ENCODE peak calls at places on chromosomes 3 and 15, in seven cellular contexts. One of them, this sample, is unnamed.

GRCh38 chr3:14141602-14142315 is 16.9 kb downstream of the TMEM43 start:
- DNase-seq in choroid plexus epithelial cell: no peak
- DNase-seq in breast epithelium: no peak
- DNase-seq in left colon: peak
- DNase-seq in HCEC 1CT: no peak
- DNase-seq in ACHN: no peak
- DNase-seq in occipital lobe: no peak
- DNase-seq in this sample: no peak

GRCh38 chr3:197539651-197540051 is 16.1 kb downstream of the BDH1 start:
- DNase-seq in breast epithelium: peak
- DNase-seq in occipital lobe: no peak
- DNase-seq in HCEC 1CT: no peak
- DNase-seq in ACHN: no peak
- DNase-seq in choroid plexus epithelial cell: no peak
- DNase-seq in left colon: peak
- DNase-seq in this sample: no peak

GRCh38 chr3:42547401-42547945 is 34.3 kb downstream of the SEC22C start:
- DNase-seq in breast epithelium: peak
- DNase-seq in HCEC 1CT: peak
- DNase-seq in left colon: peak
- DNase-seq in occipital lobe: peak
- DNase-seq in choroid plexus epithelial cell: peak
- DNase-seq in ACHN: peak
- DNase-seq in this sample: peak

GRCh38 chr3:81723732-81724313 is 37.6 kb downstream of the GBE1 start:
- DNase-seq in ACHN: peak
- DNase-seq in breast epithelium: no peak
- DNase-seq in occipital lobe: no peak
- DNase-seq in HCEC 1CT: peak
- DNase-seq in left colon: no peak
- DNase-seq in choroid plexus epithelial cell: peak
- DNase-seq in this sample: no peak

GRCh38 chr3:197353001-197353866 is 54.8 kb upstream of the DLG1 start:
- DNase-seq in ACHN: no peak
- DNase-seq in HCEC 1CT: no peak
- DNase-seq in left colon: no peak
- DNase-seq in occipital lobe: no peak
- DNase-seq in choroid plexus epithelial cell: no peak
- DNase-seq in breast epithelium: no peak
- DNase-seq in this sample: no peak

GRCh38 chr3:54906763-54907162 is 21.1 kb downstream of the LRTM1 start:
- DNase-seq in occipital lobe: no peak
- DNase-seq in left colon: no peak
- DNase-seq in HCEC 1CT: no peak
- DNase-seq in ACHN: no peak
- DNase-seq in choroid plexus epithelial cell: no peak
- DNase-seq in breast epithelium: no peak
- DNase-seq in this sample: no peak

GRCh38 chr3:123406598-123406997 is 42.3 kb downstream of the ADCY5 start:
- DNase-seq in breast epithelium: no peak
- DNase-seq in ACHN: no peak
- DNase-seq in occipital lobe: no peak
- DNase-seq in choroid plexus epithelial cell: no peak
- DNase-seq in left colon: peak
- DNase-seq in HCEC 1CT: peak
- DNase-seq in this sample: no peak

GRCh38 chr3:148759425-148759824 is 61.7 kb downstream of the AGTR1 start:
- DNase-seq in ACHN: no peak
- DNase-seq in occipital lobe: no peak
- DNase-seq in choroid plexus epithelial cell: no peak
- DNase-seq in breast epithelium: no peak
- DNase-seq in HCEC 1CT: no peak
- DNase-seq in left colon: no peak
- DNase-seq in this sample: no peak

GRCh38 chr3:18544135-18544534 is 119.0 kb upstream of the SATB1 start:
- DNase-seq in occipital lobe: no peak
- DNase-seq in HCEC 1CT: no peak
- DNase-seq in breast epithelium: no peak
- DNase-seq in left colon: no peak
- DNase-seq in choroid plexus epithelial cell: no peak
- DNase-seq in ACHN: no peak
- DNase-seq in this sample: no peak

GRCh38 chr3:57596495-57597239 is 477 bp downstream of the ARF4 start:
- DNase-seq in breast epithelium: peak
- DNase-seq in HCEC 1CT: peak
- DNase-seq in occipital lobe: peak
- DNase-seq in left colon: peak
- DNase-seq in ACHN: peak
- DNase-seq in choroid plexus epithelial cell: peak
- DNase-seq in this sample: peak

GRCh38 chr3:194322701-194323174 is 28.4 kb downstream of the CPN2 start:
- DNase-seq in choroid plexus epithelial cell: no peak
- DNase-seq in breast epithelium: no peak
- DNase-seq in left colon: no peak
- DNase-seq in occipital lobe: no peak
- DNase-seq in ACHN: peak
- DNase-seq in HCEC 1CT: peak
- DNase-seq in this sample: peak

GRCh38 chr15:99143655-99144610 is 39.1 kb downstream of the SYNM start:
- DNase-seq in occipital lobe: no peak
- DNase-seq in breast epithelium: peak
- DNase-seq in left colon: peak
- DNase-seq in choroid plexus epithelial cell: peak
- DNase-seq in ACHN: no peak
- DNase-seq in HCEC 1CT: peak
- DNase-seq in this sample: no peak

GRCh38 chr3:132726341-132726823 is 4.2 kb upstream of the NPHP3 start:
- DNase-seq in occipital lobe: no peak
- DNase-seq in left colon: no peak
- DNase-seq in choroid plexus epithelial cell: peak
- DNase-seq in HCEC 1CT: peak
- DNase-seq in breast epithelium: no peak
- DNase-seq in ACHN: peak
- DNase-seq in this sample: peak

GRCh38 chr3:179474480-179474879 is 23.2 kb upstream of the GNB4 start:
- DNase-seq in ACHN: no peak
- DNase-seq in occipital lobe: no peak
- DNase-seq in HCEC 1CT: no peak
- DNase-seq in left colon: no peak
- DNase-seq in choroid plexus epithelial cell: peak
- DNase-seq in breast epithelium: no peak
- DNase-seq in this sample: no peak

GRCh38 chr3:11556851-11557644 is 86.7 kb downstream of the VGLL4 start:
- DNase-seq in breast epithelium: no peak
- DNase-seq in HCEC 1CT: no peak
- DNase-seq in choroid plexus epithelial cell: peak
- DNase-seq in ACHN: no peak
- DNase-seq in left colon: no peak
- DNase-seq in occipital lobe: no peak
- DNase-seq in this sample: no peak

GRCh38 chr3:31541102-31541501 is 8.4 kb downstream of the STT3B start:
- DNase-seq in choroid plexus epithelial cell: no peak
- DNase-seq in left colon: no peak
- DNase-seq in HCEC 1CT: peak
- DNase-seq in occipital lobe: no peak
- DNase-seq in breast epithelium: no peak
- DNase-seq in ACHN: no peak
- DNase-seq in this sample: no peak

GRCh38 chr3:177642042-177642441 is 444.8 kb upstream of the TBL1XR1 start:
- DNase-seq in left colon: no peak
- DNase-seq in occipital lobe: no peak
- DNase-seq in choroid plexus epithelial cell: no peak
- DNase-seq in HCEC 1CT: no peak
- DNase-seq in breast epithelium: no peak
- DNase-seq in ACHN: no peak
- DNase-seq in this sample: no peak

GRCh38 chr3:132285620-132285945 is 31.6 kb upstream of the ACP3 start:
- DNase-seq in left colon: no peak
- DNase-seq in occipital lobe: no peak
- DNase-seq in breast epithelium: no peak
- DNase-seq in HCEC 1CT: no peak
- DNase-seq in ACHN: no peak
- DNase-seq in choroid plexus epithelial cell: peak
- DNase-seq in this sample: no peak

GRCh38 chr15:29674661-29675533 is 147.4 kb downstream of the TJP1 start:
- DNase-seq in HCEC 1CT: no peak
- DNase-seq in left colon: peak
- DNase-seq in choroid plexus epithelial cell: no peak
- DNase-seq in breast epithelium: no peak
- DNase-seq in occipital lobe: no peak
- DNase-seq in ACHN: peak
- DNase-seq in this sample: peak

GRCh38 chr15:75902129-75902557 is 1.5 kb upstream of the FBXO22 start:
- DNase-seq in left colon: no peak
- DNase-seq in choroid plexus epithelial cell: peak
- DNase-seq in occipital lobe: no peak
- DNase-seq in breast epithelium: no peak
- DNase-seq in ACHN: no peak
- DNase-seq in HCEC 1CT: no peak
- DNase-seq in this sample: no peak

GRCh38 chr3:31980530-31981205 is 394 bp downstream of the OSBPL10 start:
- DNase-seq in choroid plexus epithelial cell: peak
- DNase-seq in breast epithelium: peak
- DNase-seq in occipital lobe: peak
- DNase-seq in HCEC 1CT: peak
- DNase-seq in ACHN: peak
- DNase-seq in left colon: peak
- DNase-seq in this sample: peak

GRCh38 chr3:44104668-44105321 is 136.9 kb upstream of the TOPAZ1 start:
- DNase-seq in choroid plexus epithelial cell: peak
- DNase-seq in occipital lobe: no peak
- DNase-seq in ACHN: peak
- DNase-seq in left colon: no peak
- DNase-seq in breast epithelium: no peak
- DNase-seq in HCEC 1CT: no peak
- DNase-seq in this sample: peak

GRCh38 chr15:42159381-42160015 is 3.1 kb upstream of the PLA2G4F start:
- DNase-seq in left colon: no peak
- DNase-seq in breast epithelium: no peak
- DNase-seq in occipital lobe: no peak
- DNase-seq in choroid plexus epithelial cell: peak
- DNase-seq in HCEC 1CT: no peak
- DNase-seq in ACHN: no peak
- DNase-seq in this sample: no peak

GRCh38 chr3:110656394-110656793 is 415.2 kb upstream of the NECTIN3 start:
- DNase-seq in choroid plexus epithelial cell: peak
- DNase-seq in occipital lobe: no peak
- DNase-seq in ACHN: no peak
- DNase-seq in HCEC 1CT: no peak
- DNase-seq in left colon: no peak
- DNase-seq in breast epithelium: no peak
- DNase-seq in this sample: no peak

GRCh38 chr3:127413318-127413673 is 125.5 kb upstream of the PRR20G start:
- DNase-seq in ACHN: no peak
- DNase-seq in left colon: no peak
- DNase-seq in choroid plexus epithelial cell: no peak
- DNase-seq in occipital lobe: no peak
- DNase-seq in HCEC 1CT: no peak
- DNase-seq in breast epithelium: no peak
- DNase-seq in this sample: no peak

GRCh38 chr3:62373714-62374333 is 474 bp upstream of the FEZF2 start:
- DNase-seq in left colon: no peak
- DNase-seq in breast epithelium: no peak
- DNase-seq in occipital lobe: no peak
- DNase-seq in ACHN: no peak
- DNase-seq in HCEC 1CT: no peak
- DNase-seq in choroid plexus epithelial cell: no peak
- DNase-seq in this sample: no peak

GRCh38 chr3:64129106-64129505 is 96.2 kb downstream of the PRICKLE2 start:
- DNase-seq in left colon: no peak
- DNase-seq in breast epithelium: no peak
- DNase-seq in ACHN: no peak
- DNase-seq in occipital lobe: no peak
- DNase-seq in HCEC 1CT: no peak
- DNase-seq in choroid plexus epithelial cell: no peak
- DNase-seq in this sample: no peak

GRCh38 chr3:52259035-52259434 is 13.5 kb downstream of the PPM1M start:
- DNase-seq in breast epithelium: no peak
- DNase-seq in choroid plexus epithelial cell: no peak
- DNase-seq in occipital lobe: no peak
- DNase-seq in HCEC 1CT: no peak
- DNase-seq in ACHN: no peak
- DNase-seq in left colon: no peak
- DNase-seq in this sample: no peak

GRCh38 chr3:139574026-139574947 is 34.7 kb upstream of the RBP1 start:
- DNase-seq in choroid plexus epithelial cell: peak
- DNase-seq in HCEC 1CT: no peak
- DNase-seq in breast epithelium: no peak
- DNase-seq in left colon: no peak
- DNase-seq in occipital lobe: no peak
- DNase-seq in ACHN: no peak
- DNase-seq in this sample: no peak

GRCh38 chr3:58434170-58434507 is 507 bp upstream of the PDHB start:
- DNase-seq in choroid plexus epithelial cell: no peak
- DNase-seq in occipital lobe: no peak
- DNase-seq in breast epithelium: no peak
- DNase-seq in HCEC 1CT: no peak
- DNase-seq in left colon: no peak
- DNase-seq in ACHN: no peak
- DNase-seq in this sample: no peak

GRCh38 chr15:43187544-43188155 is 2.4 kb downstream of the CCNDBP1 start:
- DNase-seq in ACHN: peak
- DNase-seq in occipital lobe: no peak
- DNase-seq in HCEC 1CT: peak
- DNase-seq in left colon: no peak
- DNase-seq in breast epithelium: no peak
- DNase-seq in choroid plexus epithelial cell: peak
- DNase-seq in this sample: peak

GRCh38 chr15:57591822-57592367 is at the start of gene MYZAP:
- DNase-seq in occipital lobe: no peak
- DNase-seq in choroid plexus epithelial cell: peak
- DNase-seq in HCEC 1CT: no peak
- DNase-seq in breast epithelium: peak
- DNase-seq in ACHN: peak
- DNase-seq in left colon: peak
- DNase-seq in this sample: peak

GRCh38 chr3:146605106-146605505 is at the start of gene PLSCR5:
- DNase-seq in left colon: no peak
- DNase-seq in breast epithelium: no peak
- DNase-seq in HCEC 1CT: no peak
- DNase-seq in occipital lobe: no peak
- DNase-seq in choroid plexus epithelial cell: no peak
- DNase-seq in ACHN: no peak
- DNase-seq in this sample: no peak

GRCh38 chr15:73630796-73631471 is 2.3 kb downstream of the NPTN start:
- DNase-seq in ACHN: no peak
- DNase-seq in choroid plexus epithelial cell: peak
- DNase-seq in HCEC 1CT: peak
- DNase-seq in left colon: no peak
- DNase-seq in breast epithelium: no peak
- DNase-seq in occipital lobe: no peak
- DNase-seq in this sample: no peak

GRCh38 chr3:124972457-124972856 is 37.9 kb upstream of the MUC13 start:
- DNase-seq in left colon: peak
- DNase-seq in breast epithelium: no peak
- DNase-seq in HCEC 1CT: no peak
- DNase-seq in ACHN: no peak
- DNase-seq in choroid plexus epithelial cell: no peak
- DNase-seq in occipital lobe: no peak
- DNase-seq in this sample: no peak

GRCh38 chr3:134311265-134311664 is 60.6 kb upstream of the RYK start:
- DNase-seq in HCEC 1CT: peak
- DNase-seq in choroid plexus epithelial cell: peak
- DNase-seq in breast epithelium: no peak
- DNase-seq in left colon: no peak
- DNase-seq in occipital lobe: no peak
- DNase-seq in ACHN: no peak
- DNase-seq in this sample: no peak

GRCh38 chr3:138230525-138230924 is 43.4 kb downstream of the ARMC8 start:
- DNase-seq in choroid plexus epithelial cell: peak
- DNase-seq in breast epithelium: no peak
- DNase-seq in HCEC 1CT: peak
- DNase-seq in left colon: no peak
- DNase-seq in occipital lobe: no peak
- DNase-seq in ACHN: no peak
- DNase-seq in this sample: no peak

GRCh38 chr15:66763186-66764066 is 61.4 kb downstream of the SMAD6 start:
- DNase-seq in ACHN: no peak
- DNase-seq in choroid plexus epithelial cell: no peak
- DNase-seq in HCEC 1CT: no peak
- DNase-seq in breast epithelium: peak
- DNase-seq in occipital lobe: no peak
- DNase-seq in left colon: peak
- DNase-seq in this sample: no peak

This sample was measured in HTR-8/SVneo.